ENCODE peak calls at places on chromosomes 4 and X, in eight cellular contexts. One of them, this sample, is unnamed.

GRCh38 chr4:121764702-121765367 is at the start of gene SMIM43:
- DNase-seq in lower lobe of right lung: peak; percentile 48
- DNase-seq in MM.1S: no peak
- DNase-seq in tibial nerve: no peak
- DNase-seq in fibroblast of lung: no peak
- DNase-seq in adrenal gland: no peak
- DNase-seq in CD4-positive, alpha-beta T cell: no peak
- DNase-seq in HCT116: no peak
- DNase-seq in this sample: no peak

GRCh38 chrX:107675823-107676555 is 47.7 kb downstream of the PRPS1 start:
- DNase-seq in fibroblast of lung: peak; percentile 75
- DNase-seq in lower lobe of right lung: peak; percentile 52
- DNase-seq in CD4-positive, alpha-beta T cell: no peak
- DNase-seq in MM.1S: peak; percentile 56
- DNase-seq in HCT116: no peak
- DNase-seq in tibial nerve: peak; percentile 47
- DNase-seq in adrenal gland: peak; percentile 40
- DNase-seq in this sample: no peak

GRCh38 chrX:27660878-27661277 is 70.7 kb downstream of the DCAF8L2 start:
- DNase-seq in CD4-positive, alpha-beta T cell: no peak
- DNase-seq in adrenal gland: no peak
- DNase-seq in MM.1S: no peak
- DNase-seq in HCT116: no peak
- DNase-seq in fibroblast of lung: no peak
- DNase-seq in tibial nerve: no peak
- DNase-seq in lower lobe of right lung: no peak
- DNase-seq in this sample: no peak

GRCh38 chrX:111100191-111100590 is 4.2 kb downstream of the PAK3 start:
- DNase-seq in MM.1S: peak; percentile 58
- DNase-seq in lower lobe of right lung: no peak
- DNase-seq in HCT116: peak; percentile 10
- DNase-seq in CD4-positive, alpha-beta T cell: no peak
- DNase-seq in adrenal gland: peak; percentile 23
- DNase-seq in fibroblast of lung: peak; percentile 23
- DNase-seq in tibial nerve: peak; percentile 17
- DNase-seq in this sample: no peak

GRCh38 chr4:80182237-80182866 is 15.0 kb upstream of the PRDM8 start:
- DNase-seq in fibroblast of lung: no peak
- DNase-seq in CD4-positive, alpha-beta T cell: no peak
- DNase-seq in lower lobe of right lung: no peak
- DNase-seq in HCT116: no peak
- DNase-seq in adrenal gland: no peak
- DNase-seq in MM.1S: no peak
- DNase-seq in tibial nerve: no peak
- DNase-seq in this sample: no peak

GRCh38 chrX:43562372-43562771 is 93.7 kb upstream of the MAOA start:
- DNase-seq in lower lobe of right lung: no peak
- DNase-seq in MM.1S: no peak
- DNase-seq in tibial nerve: no peak
- DNase-seq in CD4-positive, alpha-beta T cell: no peak
- DNase-seq in adrenal gland: no peak
- DNase-seq in HCT116: no peak
- DNase-seq in fibroblast of lung: peak; percentile 56
- DNase-seq in this sample: no peak

GRCh38 chr4:26081795-26082498 is 167.9 kb downstream of the SMIM20 start:
- DNase-seq in adrenal gland: no peak
- DNase-seq in MM.1S: peak; percentile 60
- DNase-seq in fibroblast of lung: peak; percentile 74
- DNase-seq in tibial nerve: no peak
- DNase-seq in lower lobe of right lung: no peak
- DNase-seq in CD4-positive, alpha-beta T cell: no peak
- DNase-seq in HCT116: peak; percentile 63
- DNase-seq in this sample: no peak

GRCh38 chr4:151744614-151745013 is 16.2 kb downstream of the GATB start:
- DNase-seq in adrenal gland: no peak
- DNase-seq in tibial nerve: no peak
- DNase-seq in HCT116: peak; percentile 79
- DNase-seq in lower lobe of right lung: no peak
- DNase-seq in fibroblast of lung: peak; percentile 68
- DNase-seq in CD4-positive, alpha-beta T cell: no peak
- DNase-seq in MM.1S: peak; percentile 8
- DNase-seq in this sample: no peak

GRCh38 chr4:173752610-173753009 is 222.6 kb upstream of the HAND2 start:
- DNase-seq in tibial nerve: no peak
- DNase-seq in adrenal gland: no peak
- DNase-seq in HCT116: peak; percentile 58
- DNase-seq in fibroblast of lung: no peak
- DNase-seq in CD4-positive, alpha-beta T cell: no peak
- DNase-seq in lower lobe of right lung: no peak
- DNase-seq in MM.1S: peak; percentile 24
- DNase-seq in this sample: no peak

GRCh38 chr4:109067509-109068205 is 234.8 kb downstream of the COL25A1 start:
- DNase-seq in MM.1S: no peak
- DNase-seq in HCT116: no peak
- DNase-seq in fibroblast of lung: peak; percentile 52
- DNase-seq in adrenal gland: peak; percentile 30
- DNase-seq in CD4-positive, alpha-beta T cell: no peak
- DNase-seq in lower lobe of right lung: no peak
- DNase-seq in tibial nerve: peak; percentile 52
- DNase-seq in this sample: peak; percentile 78

GRCh38 chr4:130306566-130306965 is 1210.6 kb downstream of the C4orf33 start:
- DNase-seq in fibroblast of lung: no peak
- DNase-seq in MM.1S: no peak
- DNase-seq in tibial nerve: no peak
- DNase-seq in HCT116: no peak
- DNase-seq in lower lobe of right lung: no peak
- DNase-seq in adrenal gland: no peak
- DNase-seq in CD4-positive, alpha-beta T cell: no peak
- DNase-seq in this sample: no peak

GRCh38 chr4:58214376-58214775 is 1104.2 kb upstream of the IGFBP7 start:
- DNase-seq in CD4-positive, alpha-beta T cell: no peak
- DNase-seq in adrenal gland: no peak
- DNase-seq in MM.1S: no peak
- DNase-seq in tibial nerve: no peak
- DNase-seq in fibroblast of lung: no peak
- DNase-seq in HCT116: no peak
- DNase-seq in lower lobe of right lung: no peak
- DNase-seq in this sample: no peak

GRCh38 chr4:58209576-58209975 is 1099.4 kb upstream of the IGFBP7 start:
- DNase-seq in fibroblast of lung: no peak
- DNase-seq in HCT116: no peak
- DNase-seq in CD4-positive, alpha-beta T cell: no peak
- DNase-seq in MM.1S: no peak
- DNase-seq in adrenal gland: no peak
- DNase-seq in lower lobe of right lung: no peak
- DNase-seq in tibial nerve: no peak
- DNase-seq in this sample: no peak
- H3K9me3 ChIP-seq in fibroblast of lung: no peaks in the 10 kb centered on the region
- H3K9me3 ChIP-seq in HCT116: peaks cover 30% of the 10 kb centered on the region
- H3K9me3 ChIP-seq in CD4-positive, alpha-beta T cell: no peaks in the 10 kb centered on the region
- H3K9me3 ChIP-seq in MM.1S: no peaks in the 10 kb centered on the region
- H3K9me3 ChIP-seq in adrenal gland: no peaks in the 10 kb centered on the region
- H3K9me3 ChIP-seq in lower lobe of right lung: no peaks in the 10 kb centered on the region
- H3K9me3 ChIP-seq in tibial nerve: no peaks in the 10 kb centered on the region
- H3K9me3 ChIP-seq in this sample: no peaks in the 10 kb centered on the region

DNA sequence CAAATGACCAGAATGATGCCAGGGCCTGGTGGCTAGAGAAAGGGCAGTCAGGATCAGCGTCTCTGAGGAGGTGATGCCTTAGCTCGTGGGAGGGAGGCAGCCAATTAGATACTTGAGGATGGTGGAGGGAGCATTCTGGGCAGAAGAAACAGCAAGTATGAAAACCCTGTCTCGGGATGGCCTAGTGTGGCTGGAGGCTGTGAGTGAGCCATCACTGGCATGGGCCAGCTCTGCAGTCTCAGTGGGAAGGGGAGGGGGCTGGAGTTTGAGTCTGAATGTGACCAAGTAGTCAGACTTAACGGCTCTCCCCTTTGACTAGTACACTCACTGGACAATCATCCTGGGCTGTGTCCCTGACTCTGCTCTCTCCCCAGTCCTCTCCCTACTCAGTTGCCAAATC is 7.1 kb downstream of the CNGA2 start:
- DNase-seq in lower lobe of right lung: no peak
- DNase-seq in fibroblast of lung: no peak
- DNase-seq in MM.1S: no peak
- DNase-seq in tibial nerve: no peak
- DNase-seq in CD4-positive, alpha-beta T cell: no peak
- DNase-seq in HCT116: no peak
- DNase-seq in adrenal gland: no peak
- DNase-seq in this sample: no peak
- H3K9me3 ChIP-seq in lower lobe of right lung: no peaks in the 10 kb centered on the region
- H3K9me3 ChIP-seq in fibroblast of lung: no peaks in the 10 kb centered on the region
- H3K9me3 ChIP-seq in MM.1S: no peaks in the 10 kb centered on the region
- H3K9me3 ChIP-seq in tibial nerve: no peaks in the 10 kb centered on the region
- H3K9me3 ChIP-seq in CD4-positive, alpha-beta T cell: no peaks in the 10 kb centered on the region
- H3K9me3 ChIP-seq in HCT116: no peaks in the 10 kb centered on the region
- H3K9me3 ChIP-seq in adrenal gland: no peaks in the 10 kb centered on the region
- H3K9me3 ChIP-seq in this sample: no peaks in the 10 kb centered on the region

DNA sequence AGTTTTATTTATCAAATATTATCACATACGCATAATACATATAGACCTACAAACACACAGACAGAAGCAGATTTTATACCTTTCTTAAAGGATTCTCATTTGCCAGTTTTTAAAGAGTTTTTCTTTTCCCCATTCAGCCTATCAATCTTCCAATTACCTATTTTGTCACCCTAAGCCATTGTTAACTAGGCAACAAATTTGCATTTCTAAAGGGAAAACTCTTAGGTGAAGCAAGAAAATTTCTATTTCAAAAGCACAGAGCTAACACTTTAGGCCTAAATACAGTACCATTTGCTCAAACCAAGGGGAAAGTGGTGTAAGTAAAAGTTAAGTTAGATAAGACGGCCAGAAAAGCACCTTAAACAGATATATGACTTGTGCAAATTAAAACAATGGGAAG is 156.6 kb downstream of the NDST3 start:
- DNase-seq in HCT116: no peak
- DNase-seq in MM.1S: no peak
- DNase-seq in lower lobe of right lung: no peak
- DNase-seq in adrenal gland: no peak
- DNase-seq in tibial nerve: no peak
- DNase-seq in CD4-positive, alpha-beta T cell: no peak
- DNase-seq in fibroblast of lung: no peak
- DNase-seq in this sample: no peak
- H3K9me3 ChIP-seq in HCT116: no peaks in the 10 kb centered on the region
- H3K9me3 ChIP-seq in MM.1S: no peaks in the 10 kb centered on the region
- H3K9me3 ChIP-seq in lower lobe of right lung: no peaks in the 10 kb centered on the region
- H3K9me3 ChIP-seq in adrenal gland: no peaks in the 10 kb centered on the region
- H3K9me3 ChIP-seq in tibial nerve: peaks cover 6% of the 10 kb centered on the region
- H3K9me3 ChIP-seq in CD4-positive, alpha-beta T cell: no peaks in the 10 kb centered on the region
- H3K9me3 ChIP-seq in fibroblast of lung: no peaks in the 10 kb centered on the region
- H3K9me3 ChIP-seq in this sample: peaks cover 4% of the 10 kb centered on the region

GRCh38 chrX:19360903-19361302 is 17.2 kb downstream of the PDHA1 start:
- DNase-seq in MM.1S: no peak
- DNase-seq in tibial nerve: no peak
- DNase-seq in fibroblast of lung: no peak
- DNase-seq in HCT116: no peak
- DNase-seq in adrenal gland: no peak
- DNase-seq in CD4-positive, alpha-beta T cell: no peak
- DNase-seq in lower lobe of right lung: no peak
- DNase-seq in this sample: no peak
- H3K9me3 ChIP-seq in MM.1S: no peaks in the 10 kb centered on the region
- H3K9me3 ChIP-seq in tibial nerve: no peaks in the 10 kb centered on the region
- H3K9me3 ChIP-seq in fibroblast of lung: no peaks in the 10 kb centered on the region
- H3K9me3 ChIP-seq in HCT116: no peaks in the 10 kb centered on the region
- H3K9me3 ChIP-seq in adrenal gland: no peaks in the 10 kb centered on the region
- H3K9me3 ChIP-seq in CD4-positive, alpha-beta T cell: no peaks in the 10 kb centered on the region
- H3K9me3 ChIP-seq in lower lobe of right lung: no peaks in the 10 kb centered on the region
- H3K9me3 ChIP-seq in this sample: no peaks in the 10 kb centered on the region

DNA sequence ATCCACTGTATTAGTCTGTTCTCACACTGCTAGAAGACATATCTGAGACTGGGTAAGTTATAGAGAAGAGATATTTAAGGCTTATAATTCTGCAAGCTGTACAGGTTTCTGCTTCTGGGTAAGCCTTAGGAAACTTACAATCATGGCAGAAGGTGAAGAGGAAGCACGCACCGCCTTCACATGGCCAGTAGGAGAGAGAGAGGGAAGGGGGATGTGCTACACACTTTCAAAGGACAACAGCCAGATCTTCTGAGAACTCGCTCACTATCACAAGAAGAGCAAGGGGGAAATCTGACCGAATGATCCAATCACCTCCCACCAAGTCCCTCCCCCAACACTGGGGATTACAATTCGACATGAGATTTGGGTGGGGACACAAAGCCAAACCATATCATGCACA is 13.0 kb downstream of the FRYL start:
- DNase-seq in lower lobe of right lung: no peak
- DNase-seq in HCT116: no peak
- DNase-seq in fibroblast of lung: no peak
- DNase-seq in adrenal gland: no peak
- DNase-seq in tibial nerve: no peak
- DNase-seq in CD4-positive, alpha-beta T cell: no peak
- DNase-seq in MM.1S: no peak
- DNase-seq in this sample: no peak
- H3K9me3 ChIP-seq in lower lobe of right lung: no peaks in the 10 kb centered on the region
- H3K9me3 ChIP-seq in HCT116: no peaks in the 10 kb centered on the region
- H3K9me3 ChIP-seq in fibroblast of lung: no peaks in the 10 kb centered on the region
- H3K9me3 ChIP-seq in adrenal gland: no peaks in the 10 kb centered on the region
- H3K9me3 ChIP-seq in tibial nerve: no peaks in the 10 kb centered on the region
- H3K9me3 ChIP-seq in CD4-positive, alpha-beta T cell: no peaks in the 10 kb centered on the region
- H3K9me3 ChIP-seq in MM.1S: no peaks in the 10 kb centered on the region
- H3K9me3 ChIP-seq in this sample: no peaks in the 10 kb centered on the region

GRCh38 chr4:13036841-13037240 is 447.3 kb downstream of the RAB28 start:
- DNase-seq in HCT116: no peak
- DNase-seq in lower lobe of right lung: no peak
- DNase-seq in fibroblast of lung: no peak
- DNase-seq in adrenal gland: no peak
- DNase-seq in tibial nerve: no peak
- DNase-seq in CD4-positive, alpha-beta T cell: no peak
- DNase-seq in MM.1S: no peak
- DNase-seq in this sample: no peak
- H3K9me3 ChIP-seq in HCT116: no peaks in the 10 kb centered on the region
- H3K9me3 ChIP-seq in lower lobe of right lung: no peaks in the 10 kb centered on the region
- H3K9me3 ChIP-seq in fibroblast of lung: no peaks in the 10 kb centered on the region
- H3K9me3 ChIP-seq in adrenal gland: no peaks in the 10 kb centered on the region
- H3K9me3 ChIP-seq in tibial nerve: no peaks in the 10 kb centered on the region
- H3K9me3 ChIP-seq in CD4-positive, alpha-beta T cell: no peaks in the 10 kb centered on the region
- H3K9me3 ChIP-seq in MM.1S: no peaks in the 10 kb centered on the region
- H3K9me3 ChIP-seq in this sample: no peaks in the 10 kb centered on the region

GRCh38 chrX:63471004-63471403 is 119.9 kb upstream of the SPIN4 start:
- DNase-seq in CD4-positive, alpha-beta T cell: no peak
- DNase-seq in fibroblast of lung: no peak
- DNase-seq in MM.1S: no peak
- DNase-seq in lower lobe of right lung: no peak
- DNase-seq in tibial nerve: no peak
- DNase-seq in HCT116: no peak
- DNase-seq in adrenal gland: no peak
- DNase-seq in this sample: no peak
- H3K9me3 ChIP-seq in CD4-positive, alpha-beta T cell: peaks cover 46% of the 10 kb centered on the region
- H3K9me3 ChIP-seq in fibroblast of lung: no peaks in the 10 kb centered on the region
- H3K9me3 ChIP-seq in MM.1S: no peaks in the 10 kb centered on the region
- H3K9me3 ChIP-seq in lower lobe of right lung: peaks cover 18% of the 10 kb centered on the region
- H3K9me3 ChIP-seq in tibial nerve: peaks cover 46% of the 10 kb centered on the region
- H3K9me3 ChIP-seq in HCT116: no peaks in the 10 kb centered on the region
- H3K9me3 ChIP-seq in adrenal gland: peaks cover 38% of the 10 kb centered on the region
- H3K9me3 ChIP-seq in this sample: no peaks in the 10 kb centered on the region

This sample was measured in suprapubic skin.